ENCODE peak calls at places on chromosomes 4 and X, in four cellular contexts. J is fibroblast of pulmonary artery, H is endodermal cell, A is Caki2. N is an unnamed sample.

GRCh38 chr4:2823671-2824328 is 19.8 kb upstream of the ADD1 start:
- DNase-seq in J (no peak), A (no peak), H (no peak), N (no peak)

GRCh38 chrX:11540532-11541377 is 125.0 kb downstream of the ARHGAP6 start:
- DNase-seq in H (peak), A (no peak), J (no peak), N (no peak)

GRCh38 chr4:110088670-110089069 is 109.7 kb downstream of the ELOVL6 start:
- DNase-seq in J (peak), H (no peak), A (no peak), N (no peak)

GRCh38 chr4:139014391-139015268 is 951 bp upstream of the NOCT start:
- DNase-seq in A (peak), H (peak), J (peak), N (no peak)

GRCh38 chrX:1391707-1392375 is at the start of gene SLC25A6:
- DNase-seq in A (peak), J (peak), H (peak), N (peak)

GRCh38 chr4:109576462-109576861 is 16.4 kb downstream of the MCUB start:
- DNase-seq in H (no peak), A (no peak), J (peak), N (no peak)

GRCh38 chr4:107845721-107846120 is 21.0 kb downstream of the SGMS2 start:
- DNase-seq in J (no peak), H (no peak), A (no peak), N (no peak)

GRCh38 chrX:69424910-69425309 is 79.2 kb upstream of the NALF2 start:
- DNase-seq in J (no peak), H (no peak), A (no peak), N (no peak)

GRCh38 chr4:6487466-6487865 is 15.1 kb upstream of the PPP2R2C start:
- DNase-seq in A (no peak), H (no peak), J (no peak), N (no peak)

GRCh38 chrX:113634565-113634964 is 793.9 kb upstream of the AMOT start:
- DNase-seq in A (no peak), J (no peak), H (no peak), N (no peak)

N was measured in H9.